ENCODE peak calls at places on chromosomes 4 and X, in seven cellular contexts. One of them, this sample, is unnamed.

GRCh38 chr4:8128096-8128856 is 30.3 kb downstream of the ABLIM2 start:
- DNase-seq in neural progenitor cell: no peak
- DNase-seq in stimulated activated CD4-positive, alpha-beta T cell treated with anti-CD3 and anti-CD28 coated beads, Interleukin-4, amount 100 ng/mL, for 4 hours: no peak
- DNase-seq in mesenteric fat pad: no peak
- DNase-seq in AG20443: no peak
- DNase-seq in BE2C: no peak
- DNase-seq in cardiac septum: no peak
- DNase-seq in this sample: no peak

GRCh38 chrX:137033774-137034507 is at the start of gene GPR101:
- DNase-seq in neural progenitor cell: peak
- DNase-seq in stimulated activated CD4-positive, alpha-beta T cell treated with anti-CD3 and anti-CD28 coated beads, Interleukin-4, amount 100 ng/mL, for 4 hours: peak
- DNase-seq in mesenteric fat pad: no peak
- DNase-seq in AG20443: no peak
- DNase-seq in BE2C: no peak
- DNase-seq in cardiac septum: no peak
- DNase-seq in this sample: no peak

GRCh38 chr4:40822781-40823180 is 73.0 kb downstream of the NSUN7 start:
- DNase-seq in neural progenitor cell: no peak
- DNase-seq in stimulated activated CD4-positive, alpha-beta T cell treated with anti-CD3 and anti-CD28 coated beads, Interleukin-4, amount 100 ng/mL, for 4 hours: no peak
- DNase-seq in mesenteric fat pad: no peak
- DNase-seq in AG20443: no peak
- DNase-seq in BE2C: no peak
- DNase-seq in cardiac septum: no peak
- DNase-seq in this sample: no peak

GRCh38 chrX:100979881-100980607 is 10.5 kb downstream of the ARL13A start:
- DNase-seq in neural progenitor cell: no peak
- DNase-seq in stimulated activated CD4-positive, alpha-beta T cell treated with anti-CD3 and anti-CD28 coated beads, Interleukin-4, amount 100 ng/mL, for 4 hours: no peak
- DNase-seq in mesenteric fat pad: no peak
- DNase-seq in AG20443: no peak
- DNase-seq in BE2C: no peak
- DNase-seq in cardiac septum: no peak
- DNase-seq in this sample: no peak

GRCh38 chr4:102780476-102781144 is 19.8 kb upstream of the MANBA start:
- DNase-seq in neural progenitor cell: no peak
- DNase-seq in stimulated activated CD4-positive, alpha-beta T cell treated with anti-CD3 and anti-CD28 coated beads, Interleukin-4, amount 100 ng/mL, for 4 hours: no peak
- DNase-seq in mesenteric fat pad: no peak
- DNase-seq in AG20443: no peak
- DNase-seq in BE2C: no peak
- DNase-seq in cardiac septum: no peak
- DNase-seq in this sample: no peak

GRCh38 chrX:102959471-102959870 is 22.4 kb downstream of the RAB40AL start:
- DNase-seq in neural progenitor cell: no peak
- DNase-seq in stimulated activated CD4-positive, alpha-beta T cell treated with anti-CD3 and anti-CD28 coated beads, Interleukin-4, amount 100 ng/mL, for 4 hours: no peak
- DNase-seq in mesenteric fat pad: no peak
- DNase-seq in AG20443: peak
- DNase-seq in BE2C: no peak
- DNase-seq in cardiac septum: no peak
- DNase-seq in this sample: no peak

GRCh38 chrX:119539872-119540271 is 25.3 kb downstream of the STEEP1 start:
- DNase-seq in neural progenitor cell: no peak
- DNase-seq in stimulated activated CD4-positive, alpha-beta T cell treated with anti-CD3 and anti-CD28 coated beads, Interleukin-4, amount 100 ng/mL, for 4 hours: no peak
- DNase-seq in mesenteric fat pad: no peak
- DNase-seq in AG20443: no peak
- DNase-seq in BE2C: no peak
- DNase-seq in cardiac septum: no peak
- DNase-seq in this sample: no peak

GRCh38 chrX:54495814-54496516 is at the start of gene FGD1:
- DNase-seq in neural progenitor cell: peak
- DNase-seq in stimulated activated CD4-positive, alpha-beta T cell treated with anti-CD3 and anti-CD28 coated beads, Interleukin-4, amount 100 ng/mL, for 4 hours: peak
- DNase-seq in mesenteric fat pad: no peak
- DNase-seq in AG20443: peak
- DNase-seq in BE2C: peak
- DNase-seq in cardiac septum: peak
- DNase-seq in this sample: peak

GRCh38 chrX:149962010-149962409 is 23.7 kb upstream of the EOLA2 start:
- DNase-seq in neural progenitor cell: no peak
- DNase-seq in stimulated activated CD4-positive, alpha-beta T cell treated with anti-CD3 and anti-CD28 coated beads, Interleukin-4, amount 100 ng/mL, for 4 hours: no peak
- DNase-seq in mesenteric fat pad: no peak
- DNase-seq in AG20443: no peak
- DNase-seq in BE2C: no peak
- DNase-seq in cardiac septum: no peak
- DNase-seq in this sample: no peak

GRCh38 chr4:7434766-7435150 is at the start of gene PSAPL1:
- DNase-seq in neural progenitor cell: peak
- DNase-seq in stimulated activated CD4-positive, alpha-beta T cell treated with anti-CD3 and anti-CD28 coated beads, Interleukin-4, amount 100 ng/mL, for 4 hours: no peak
- DNase-seq in mesenteric fat pad: no peak
- DNase-seq in AG20443: peak
- DNase-seq in BE2C: peak
- DNase-seq in cardiac septum: no peak
- DNase-seq in this sample: no peak

GRCh38 chr4:22434895-22435294 is 81.0 kb downstream of the ADGRA3 start:
- DNase-seq in neural progenitor cell: peak
- DNase-seq in stimulated activated CD4-positive, alpha-beta T cell treated with anti-CD3 and anti-CD28 coated beads, Interleukin-4, amount 100 ng/mL, for 4 hours: no peak
- DNase-seq in mesenteric fat pad: no peak
- DNase-seq in AG20443: peak
- DNase-seq in BE2C: peak
- DNase-seq in cardiac septum: no peak
- DNase-seq in this sample: no peak

GRCh38 chr4:142467086-142467485 is 379.0 kb downstream of the INPP4B start:
- DNase-seq in neural progenitor cell: no peak
- DNase-seq in stimulated activated CD4-positive, alpha-beta T cell treated with anti-CD3 and anti-CD28 coated beads, Interleukin-4, amount 100 ng/mL, for 4 hours: no peak
- DNase-seq in mesenteric fat pad: no peak
- DNase-seq in AG20443: no peak
- DNase-seq in BE2C: no peak
- DNase-seq in cardiac septum: no peak
- DNase-seq in this sample: no peak

GRCh38 chr4:145507636-145508035 is 26.0 kb downstream of the SMAD1 start:
- DNase-seq in neural progenitor cell: no peak
- DNase-seq in stimulated activated CD4-positive, alpha-beta T cell treated with anti-CD3 and anti-CD28 coated beads, Interleukin-4, amount 100 ng/mL, for 4 hours: no peak
- DNase-seq in mesenteric fat pad: no peak
- DNase-seq in AG20443: no peak
- DNase-seq in BE2C: no peak
- DNase-seq in cardiac septum: no peak
- DNase-seq in this sample: no peak

GRCh38 chr4:74190919-74191397 is 33.0 kb downstream of the MTHFD2L start:
- DNase-seq in neural progenitor cell: no peak
- DNase-seq in stimulated activated CD4-positive, alpha-beta T cell treated with anti-CD3 and anti-CD28 coated beads, Interleukin-4, amount 100 ng/mL, for 4 hours: no peak
- DNase-seq in mesenteric fat pad: no peak
- DNase-seq in AG20443: no peak
- DNase-seq in BE2C: no peak
- DNase-seq in cardiac septum: no peak
- DNase-seq in this sample: no peak

GRCh38 chrX:120302434-120302833 is 8.8 kb downstream of the TMEM255A start:
- DNase-seq in neural progenitor cell: peak
- DNase-seq in stimulated activated CD4-positive, alpha-beta T cell treated with anti-CD3 and anti-CD28 coated beads, Interleukin-4, amount 100 ng/mL, for 4 hours: peak
- DNase-seq in mesenteric fat pad: no peak
- DNase-seq in AG20443: no peak
- DNase-seq in BE2C: no peak
- DNase-seq in cardiac septum: no peak
- DNase-seq in this sample: no peak

GRCh38 chrX:69032601-69033000 is 132.7 kb downstream of the PJA1 start:
- DNase-seq in neural progenitor cell: no peak
- DNase-seq in stimulated activated CD4-positive, alpha-beta T cell treated with anti-CD3 and anti-CD28 coated beads, Interleukin-4, amount 100 ng/mL, for 4 hours: no peak
- DNase-seq in mesenteric fat pad: no peak
- DNase-seq in AG20443: no peak
- DNase-seq in BE2C: no peak
- DNase-seq in cardiac septum: no peak
- DNase-seq in this sample: no peak

GRCh38 chr4:74109116-74109791 is 10.3 kb upstream of the CXCL2 start:
- DNase-seq in neural progenitor cell: peak
- DNase-seq in stimulated activated CD4-positive, alpha-beta T cell treated with anti-CD3 and anti-CD28 coated beads, Interleukin-4, amount 100 ng/mL, for 4 hours: no peak
- DNase-seq in mesenteric fat pad: no peak
- DNase-seq in AG20443: peak
- DNase-seq in BE2C: no peak
- DNase-seq in cardiac septum: no peak
- DNase-seq in this sample: no peak

GRCh38 chrX:132480581-132481203 is 8.1 kb downstream of the MBNL3 start:
- DNase-seq in neural progenitor cell: no peak
- DNase-seq in stimulated activated CD4-positive, alpha-beta T cell treated with anti-CD3 and anti-CD28 coated beads, Interleukin-4, amount 100 ng/mL, for 4 hours: peak
- DNase-seq in mesenteric fat pad: no peak
- DNase-seq in AG20443: peak
- DNase-seq in BE2C: no peak
- DNase-seq in cardiac septum: no peak
- DNase-seq in this sample: no peak

GRCh38 chrX:33109858-33110257 is 101.5 kb downstream of the DMD start:
- DNase-seq in neural progenitor cell: no peak
- DNase-seq in stimulated activated CD4-positive, alpha-beta T cell treated with anti-CD3 and anti-CD28 coated beads, Interleukin-4, amount 100 ng/mL, for 4 hours: no peak
- DNase-seq in mesenteric fat pad: no peak
- DNase-seq in AG20443: no peak
- DNase-seq in BE2C: no peak
- DNase-seq in cardiac septum: no peak
- DNase-seq in this sample: no peak

GRCh38 chr4:161949941-161950725 is 213.7 kb downstream of the FSTL5 start:
- DNase-seq in neural progenitor cell: no peak
- DNase-seq in stimulated activated CD4-positive, alpha-beta T cell treated with anti-CD3 and anti-CD28 coated beads, Interleukin-4, amount 100 ng/mL, for 4 hours: no peak
- DNase-seq in mesenteric fat pad: no peak
- DNase-seq in AG20443: no peak
- DNase-seq in BE2C: no peak
- DNase-seq in cardiac septum: no peak
- DNase-seq in this sample: no peak

GRCh38 chr4:156762851-156763250 is 208.7 kb downstream of the PDGFC start:
- DNase-seq in neural progenitor cell: no peak
- DNase-seq in stimulated activated CD4-positive, alpha-beta T cell treated with anti-CD3 and anti-CD28 coated beads, Interleukin-4, amount 100 ng/mL, for 4 hours: no peak
- DNase-seq in mesenteric fat pad: no peak
- DNase-seq in AG20443: no peak
- DNase-seq in BE2C: no peak
- DNase-seq in cardiac septum: no peak
- DNase-seq in this sample: no peak

GRCh38 chr4:21879187-21879586 is 69.4 kb downstream of the KCNIP4 start:
- DNase-seq in neural progenitor cell: peak
- DNase-seq in stimulated activated CD4-positive, alpha-beta T cell treated with anti-CD3 and anti-CD28 coated beads, Interleukin-4, amount 100 ng/mL, for 4 hours: no peak
- DNase-seq in mesenteric fat pad: no peak
- DNase-seq in AG20443: peak
- DNase-seq in BE2C: peak
- DNase-seq in cardiac septum: no peak
- DNase-seq in this sample: no peak

GRCh38 chrX:71178908-71179307 is 34.3 kb downstream of the NLGN3 start:
- DNase-seq in neural progenitor cell: peak
- DNase-seq in stimulated activated CD4-positive, alpha-beta T cell treated with anti-CD3 and anti-CD28 coated beads, Interleukin-4, amount 100 ng/mL, for 4 hours: peak
- DNase-seq in mesenteric fat pad: no peak
- DNase-seq in AG20443: peak
- DNase-seq in BE2C: peak
- DNase-seq in cardiac septum: no peak
- DNase-seq in this sample: no peak

GRCh38 chr4:14458463-14458862 is 543.8 kb upstream of the CPEB2 start:
- DNase-seq in neural progenitor cell: no peak
- DNase-seq in stimulated activated CD4-positive, alpha-beta T cell treated with anti-CD3 and anti-CD28 coated beads, Interleukin-4, amount 100 ng/mL, for 4 hours: no peak
- DNase-seq in mesenteric fat pad: no peak
- DNase-seq in AG20443: no peak
- DNase-seq in BE2C: no peak
- DNase-seq in cardiac septum: no peak
- DNase-seq in this sample: no peak

GRCh38 chr4:155442267-155443105 is 65.7 kb upstream of the MAP9 start:
- DNase-seq in neural progenitor cell: peak
- DNase-seq in stimulated activated CD4-positive, alpha-beta T cell treated with anti-CD3 and anti-CD28 coated beads, Interleukin-4, amount 100 ng/mL, for 4 hours: peak
- DNase-seq in mesenteric fat pad: peak
- DNase-seq in AG20443: peak
- DNase-seq in BE2C: peak
- DNase-seq in cardiac septum: peak
- DNase-seq in this sample: peak

GRCh38 chrX:122238801-122239200 is 945.3 kb upstream of the GRIA3 start:
- DNase-seq in neural progenitor cell: no peak
- DNase-seq in stimulated activated CD4-positive, alpha-beta T cell treated with anti-CD3 and anti-CD28 coated beads, Interleukin-4, amount 100 ng/mL, for 4 hours: no peak
- DNase-seq in mesenteric fat pad: no peak
- DNase-seq in AG20443: peak
- DNase-seq in BE2C: no peak
- DNase-seq in cardiac septum: no peak
- DNase-seq in this sample: no peak

GRCh38 chrX:143437439-143437838 is 79.8 kb downstream of the SPANXN3 start:
- DNase-seq in neural progenitor cell: peak
- DNase-seq in stimulated activated CD4-positive, alpha-beta T cell treated with anti-CD3 and anti-CD28 coated beads, Interleukin-4, amount 100 ng/mL, for 4 hours: no peak
- DNase-seq in mesenteric fat pad: no peak
- DNase-seq in AG20443: no peak
- DNase-seq in BE2C: no peak
- DNase-seq in cardiac septum: no peak
- DNase-seq in this sample: no peak

GRCh38 chr4:8291701-8292387 is 22.3 kb downstream of the HTRA3 start:
- DNase-seq in neural progenitor cell: no peak
- DNase-seq in stimulated activated CD4-positive, alpha-beta T cell treated with anti-CD3 and anti-CD28 coated beads, Interleukin-4, amount 100 ng/mL, for 4 hours: no peak
- DNase-seq in mesenteric fat pad: no peak
- DNase-seq in AG20443: no peak
- DNase-seq in BE2C: no peak
- DNase-seq in cardiac septum: peak
- DNase-seq in this sample: peak

GRCh38 chrX:78517124-78517523 is 142.0 kb downstream of the RTL3 start:
- DNase-seq in neural progenitor cell: no peak
- DNase-seq in stimulated activated CD4-positive, alpha-beta T cell treated with anti-CD3 and anti-CD28 coated beads, Interleukin-4, amount 100 ng/mL, for 4 hours: peak
- DNase-seq in mesenteric fat pad: no peak
- DNase-seq in AG20443: no peak
- DNase-seq in BE2C: no peak
- DNase-seq in cardiac septum: no peak
- DNase-seq in this sample: no peak

GRCh38 chr4:102036619-102037376 is 246.3 kb downstream of the BANK1 start:
- DNase-seq in neural progenitor cell: no peak
- DNase-seq in stimulated activated CD4-positive, alpha-beta T cell treated with anti-CD3 and anti-CD28 coated beads, Interleukin-4, amount 100 ng/mL, for 4 hours: no peak
- DNase-seq in mesenteric fat pad: no peak
- DNase-seq in AG20443: peak
- DNase-seq in BE2C: no peak
- DNase-seq in cardiac septum: no peak
- DNase-seq in this sample: no peak

GRCh38 chrX:79081895-79082512 is 62.5 kb upstream of the GPR174 start:
- DNase-seq in neural progenitor cell: peak
- DNase-seq in stimulated activated CD4-positive, alpha-beta T cell treated with anti-CD3 and anti-CD28 coated beads, Interleukin-4, amount 100 ng/mL, for 4 hours: peak
- DNase-seq in mesenteric fat pad: no peak
- DNase-seq in AG20443: peak
- DNase-seq in BE2C: no peak
- DNase-seq in cardiac septum: no peak
- DNase-seq in this sample: no peak

GRCh38 chr4:119138046-119138445 is 2.4 kb downstream of the MYOZ2 start:
- DNase-seq in neural progenitor cell: peak
- DNase-seq in stimulated activated CD4-positive, alpha-beta T cell treated with anti-CD3 and anti-CD28 coated beads, Interleukin-4, amount 100 ng/mL, for 4 hours: no peak
- DNase-seq in mesenteric fat pad: no peak
- DNase-seq in AG20443: peak
- DNase-seq in BE2C: no peak
- DNase-seq in cardiac septum: no peak
- DNase-seq in this sample: no peak

GRCh38 chrX:12480956-12481355 is 310.3 kb upstream of the PRPS2 start:
- DNase-seq in neural progenitor cell: no peak
- DNase-seq in stimulated activated CD4-positive, alpha-beta T cell treated with anti-CD3 and anti-CD28 coated beads, Interleukin-4, amount 100 ng/mL, for 4 hours: no peak
- DNase-seq in mesenteric fat pad: no peak
- DNase-seq in AG20443: no peak
- DNase-seq in BE2C: no peak
- DNase-seq in cardiac septum: no peak
- DNase-seq in this sample: no peak